ENCODE peak calls at places on chromosomes 2 and 18, in ten cellular contexts. T is fibroblast of lung; A is memory B cell; J is AG04450; H is activated CD4-positive, alpha-beta T cell treated with anti-CD3 and anti-CD28 coated beads, Interleukin-2, amount 50 U/mL, for 48 hours; P is HTR-8/SVneo; U is pons; X is stimulated activated CD4-positive, alpha-beta T cell treated with anti-CD3 and anti-CD28 coated beads, TNF-alpha, amount 100 ng/mL, for 48 hours; E is ovary; Y is fibroblast of mammary gland. Q is an unnamed sample.

GRCh38 chr2:8515864-8516533 is 165.9 kb upstream of the ID2 start:
- DNase-seq in T (no peak), A (no peak), J (no peak), H (peak), P (no peak), U (no peak), X (peak), E (no peak), Y (no peak), Q (no peak)

GRCh38 chr2:20666364-20667150 is at the start of gene GDF7:
- DNase-seq in T (no peak), A (peak), J (no peak), H (no peak), P (peak), U (no peak), X (no peak), E (peak), Y (no peak), Q (no peak)

GRCh38 chr2:11796190-11797171 is 50.0 kb downstream of the LPIN1 start:
- DNase-seq in T (peak), A (no peak), J (no peak), H (no peak), P (no peak), U (no peak), X (no peak), E (no peak), Y (peak), Q (no peak)

GRCh38 chr18:33470229-33470628 is 29.7 kb upstream of the CCDC178 start:
- DNase-seq in T (peak), A (no peak), J (no peak), H (no peak), P (no peak), U (no peak), X (no peak), E (no peak), Y (peak), Q (no peak)

GRCh38 chr2:179251865-179252264 is 12.8 kb downstream of the SESTD1 start:
- DNase-seq in T (no peak), A (no peak), J (no peak), H (no peak), P (no peak), U (no peak), X (no peak), E (no peak), Y (peak), Q (no peak)

GRCh38 chr2:191740016-191740419 is 62.1 kb downstream of the NABP1 start:
- DNase-seq in T (no peak), A (no peak), J (no peak), H (peak), P (no peak), U (no peak), X (no peak), E (no peak), Y (peak), Q (no peak)

GRCh38 chr2:165239230-165239629 is at the start of gene SCN2A:
- DNase-seq in T (peak), A (peak), J (peak), H (no peak), P (peak), U (peak), X (peak), E (no peak), Y (peak), Q (peak)

GRCh38 chr2:239602290-239603282 is 201.8 kb upstream of the HDAC4 start:
- DNase-seq in T (no peak), A (no peak), J (no peak), H (no peak), P (no peak), U (no peak), X (no peak), E (no peak), Y (no peak), Q (no peak)

GRCh38 chr2:121282800-121283382 is 2.1 kb downstream of the TFCP2L1 start:
- DNase-seq in T (no peak), A (no peak), J (no peak), H (no peak), P (no peak), U (no peak), X (no peak), E (no peak), Y (no peak), Q (no peak)

GRCh38 chr2:121098556-121098955 is 186.4 kb downstream of the TFCP2L1 start:
- DNase-seq in T (no peak), A (no peak), J (no peak), H (no peak), P (no peak), U (no peak), X (no peak), E (no peak), Y (no peak), Q (no peak)

GRCh38 chr2:240021488-240022104 is 3.5 kb downstream of the NDUFA10 start:
- DNase-seq in T (peak), A (peak), J (peak), H (peak), P (peak), U (peak), X (peak), E (peak), Y (peak), Q (no peak)

GRCh38 chr2:236107971-236108625 is 60.1 kb downstream of the GBX2 start:
- DNase-seq in T (no peak), A (no peak), J (no peak), H (no peak), P (no peak), U (no peak), X (no peak), E (no peak), Y (no peak), Q (no peak)

GRCh38 chr2:11669454-11670291 is at the start of gene NTSR2:
- DNase-seq in T (peak), A (no peak), J (no peak), H (peak), P (no peak), U (peak), X (peak), E (peak), Y (peak), Q (no peak)

GRCh38 chr2:218367415-218368149 is 10.9 kb downstream of the CATIP start:
- DNase-seq in T (peak), A (peak), J (no peak), H (peak), P (peak), U (peak), X (peak), E (peak), Y (peak), Q (no peak)

GRCh38 chr2:939936-940620 is 10.6 kb upstream of the SNTG2 start:
- DNase-seq in T (no peak), A (no peak), J (no peak), H (no peak), P (no peak), U (no peak), X (no peak), E (no peak), Y (peak), Q (no peak)

GRCh38 chr2:105308785-105309540 is 20.6 kb downstream of the TGFBRAP1 start:
- DNase-seq in T (peak), A (no peak), J (no peak), H (no peak), P (no peak), U (peak), X (no peak), E (no peak), Y (no peak), Q (no peak)

GRCh38 chr18:61847164-61847791 is 45.5 kb downstream of the RNF152 start:
- DNase-seq in T (no peak), A (no peak), J (no peak), H (no peak), P (no peak), U (no peak), X (no peak), E (no peak), Y (no peak), Q (no peak)

GRCh38 chr2:74201596-74201995 is 3.2 kb downstream of the MTHFD2 start:
- DNase-seq in T (peak), A (no peak), J (no peak), H (no peak), P (no peak), U (no peak), X (no peak), E (no peak), Y (peak), Q (no peak)